ENCODE peak calls at places on chromosomes 11 and 22, in seven cellular contexts. One of them, this sample, is unnamed.

GRCh38 chr22:17120711-17121234 is 387 bp downstream of the TMEM121B start:
- DNase-seq in PC-3: no peak
- DNase-seq in GM23338: peak; percentile 39
- DNase-seq in SK-N-SH: no peak
- DNase-seq in neural progenitor cell: peak; percentile 76
- DNase-seq in hepatocyte: peak; percentile 35
- DNase-seq in HCT116: no peak
- DNase-seq in this sample: no peak

GRCh38 chr11:107606122-107606521 is 15.2 kb downstream of the ELMOD1 start:
- DNase-seq in PC-3: peak; percentile 48
- DNase-seq in neural progenitor cell: no peak
- DNase-seq in SK-N-SH: peak; percentile 5
- DNase-seq in GM23338: peak; percentile 59
- DNase-seq in HCT116: no peak
- DNase-seq in hepatocyte: no peak
- DNase-seq in this sample: no peak

GRCh38 chr22:49954354-49954753 is 6.2 kb upstream of the PIM3 start:
- DNase-seq in GM23338: no peak
- DNase-seq in SK-N-SH: no peak
- DNase-seq in hepatocyte: no peak
- DNase-seq in HCT116: no peak
- DNase-seq in neural progenitor cell: no peak
- DNase-seq in PC-3: no peak
- DNase-seq in this sample: no peak

GRCh38 chr11:35796542-35796941 is 134.0 kb downstream of the TRIM44 start:
- DNase-seq in neural progenitor cell: no peak
- DNase-seq in SK-N-SH: no peak
- DNase-seq in HCT116: no peak
- DNase-seq in PC-3: peak; percentile 95
- DNase-seq in GM23338: no peak
- DNase-seq in hepatocyte: no peak
- DNase-seq in this sample: no peak

GRCh38 chr11:17343907-17344306 is 7.7 kb upstream of the NCR3LG1 start:
- DNase-seq in GM23338: peak; percentile 26
- DNase-seq in SK-N-SH: no peak
- DNase-seq in HCT116: peak; percentile 56
- DNase-seq in neural progenitor cell: no peak
- DNase-seq in hepatocyte: peak; percentile 31
- DNase-seq in PC-3: peak; percentile 57
- DNase-seq in this sample: no peak

GRCh38 chr11:118295199-118295598 is 9.3 kb upstream of the CD3E start:
- DNase-seq in hepatocyte: no peak
- DNase-seq in SK-N-SH: no peak
- DNase-seq in HCT116: no peak
- DNase-seq in neural progenitor cell: no peak
- DNase-seq in PC-3: no peak
- DNase-seq in GM23338: peak; percentile 74
- DNase-seq in this sample: no peak

GRCh38 chr11:74311352-74311926 is at the start of gene P4HA3:
- DNase-seq in HCT116: peak; percentile 18
- DNase-seq in SK-N-SH: peak; percentile 92
- DNase-seq in PC-3: peak; percentile 67
- DNase-seq in hepatocyte: peak; percentile 78
- DNase-seq in GM23338: peak; percentile 87
- DNase-seq in neural progenitor cell: peak; percentile 84
- DNase-seq in this sample: no peak

GRCh38 chr11:115396533-115396932 is 107.7 kb downstream of the CADM1 start:
- DNase-seq in hepatocyte: no peak
- DNase-seq in GM23338: no peak
- DNase-seq in SK-N-SH: no peak
- DNase-seq in neural progenitor cell: no peak
- DNase-seq in HCT116: no peak
- DNase-seq in PC-3: no peak
- DNase-seq in this sample: no peak

GRCh38 chr11:129723146-129723963 is 92.3 kb upstream of the TMEM45B start:
- DNase-seq in hepatocyte: no peak
- DNase-seq in GM23338: no peak
- DNase-seq in PC-3: no peak
- DNase-seq in neural progenitor cell: no peak
- DNase-seq in SK-N-SH: no peak
- DNase-seq in HCT116: no peak
- DNase-seq in this sample: no peak

GRCh38 chr11:62446091-62446490 is 27.3 kb downstream of the SCGB1A1 start:
- DNase-seq in PC-3: peak; percentile 46
- DNase-seq in GM23338: no peak
- DNase-seq in hepatocyte: no peak
- DNase-seq in neural progenitor cell: no peak
- DNase-seq in SK-N-SH: no peak
- DNase-seq in HCT116: no peak
- DNase-seq in this sample: no peak

GRCh38 chr11:62444271-62444833 is 25.5 kb downstream of the SCGB1A1 start:
- DNase-seq in GM23338: no peak
- DNase-seq in PC-3: no peak
- DNase-seq in neural progenitor cell: peak; percentile 41
- DNase-seq in SK-N-SH: peak; percentile 92
- DNase-seq in hepatocyte: no peak
- DNase-seq in HCT116: no peak
- DNase-seq in this sample: no peak

GRCh38 chr11:62444835-62445234 is 26.0 kb downstream of the SCGB1A1 start:
- DNase-seq in SK-N-SH: no peak
- DNase-seq in PC-3: no peak
- DNase-seq in GM23338: no peak
- DNase-seq in neural progenitor cell: no peak
- DNase-seq in hepatocyte: no peak
- DNase-seq in HCT116: no peak
- DNase-seq in this sample: no peak

GRCh38 chr11:62443390-62444201 is 24.8 kb downstream of the SCGB1A1 start:
- DNase-seq in PC-3: no peak
- DNase-seq in HCT116: no peak
- DNase-seq in GM23338: no peak
- DNase-seq in hepatocyte: no peak
- DNase-seq in SK-N-SH: peak; percentile 64
- DNase-seq in neural progenitor cell: no peak
- DNase-seq in this sample: no peak

DNA sequence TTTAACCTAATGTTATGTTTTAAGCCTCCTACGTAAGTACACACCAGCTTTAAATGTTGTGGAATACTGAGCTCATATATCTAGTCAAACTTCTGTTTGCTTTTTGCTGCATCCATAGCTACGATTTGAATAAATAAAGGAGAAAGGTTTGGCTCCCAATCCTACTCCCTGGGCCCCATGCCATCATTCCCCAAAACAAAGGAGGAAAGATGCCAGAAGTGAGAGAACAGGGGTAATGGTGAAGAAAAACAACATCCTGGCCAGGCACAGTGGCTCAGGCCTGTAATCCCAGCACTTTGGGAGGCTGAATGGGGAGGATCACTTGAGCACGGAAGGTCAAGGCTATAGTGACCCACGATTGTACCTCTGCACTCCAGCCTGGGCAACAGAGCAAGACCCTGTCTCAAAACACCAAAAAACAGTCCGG is 26.5 kb downstream of the SCGB1A1 start:
- DNase-seq in HCT116: no peak
- DNase-seq in SK-N-SH: no peak
- DNase-seq in PC-3: peak; percentile 82
- DNase-seq in hepatocyte: no peak
- DNase-seq in neural progenitor cell: no peak
- DNase-seq in GM23338: no peak
- DNase-seq in this sample: no peak
- TF ChIP-seq EZH2phosphoT487 in HCT116: no peak
- TF ChIP-seq EZH2phosphoT487 in SK-N-SH: no peak
- TF ChIP-seq EZH2phosphoT487 in PC-3: no peak
- TF ChIP-seq EZH2phosphoT487 in hepatocyte: no peak
- TF ChIP-seq EZH2phosphoT487 in neural progenitor cell: no peak
- TF ChIP-seq EZH2phosphoT487 in GM23338: no peak
- TF ChIP-seq EZH2phosphoT487 in this sample: no peak

DNA sequence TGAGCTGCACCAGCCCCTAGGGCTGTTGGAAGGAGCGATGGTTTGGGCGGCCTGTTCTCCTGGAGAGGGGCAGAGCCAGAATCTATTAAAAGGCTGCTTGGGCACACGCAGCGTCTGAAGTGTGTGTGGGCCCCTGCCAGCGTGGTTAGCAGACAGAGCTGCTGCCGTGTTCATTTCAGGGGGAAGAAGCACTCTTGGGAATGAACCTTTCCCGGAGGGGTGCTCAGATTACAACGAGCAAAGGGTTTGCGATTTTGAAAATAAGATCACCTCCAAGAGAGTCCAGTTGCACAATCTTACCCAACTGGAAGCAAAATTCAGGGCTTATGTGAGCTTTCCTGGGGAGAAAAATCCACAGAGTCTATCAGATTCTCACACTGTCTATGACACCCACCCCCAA is 12.9 kb downstream of the ANO1 start:
- DNase-seq in hepatocyte: peak; percentile 59
- DNase-seq in neural progenitor cell: no peak
- DNase-seq in SK-N-SH: no peak
- DNase-seq in GM23338: no peak
- DNase-seq in HCT116: no peak
- DNase-seq in PC-3: no peak
- DNase-seq in this sample: no peak
- TF ChIP-seq EZH2phosphoT487 in hepatocyte: no peak
- TF ChIP-seq EZH2phosphoT487 in neural progenitor cell: no peak
- TF ChIP-seq EZH2phosphoT487 in SK-N-SH: no peak
- TF ChIP-seq EZH2phosphoT487 in GM23338: no peak
- TF ChIP-seq EZH2phosphoT487 in HCT116: no peak
- TF ChIP-seq EZH2phosphoT487 in PC-3: no peak
- TF ChIP-seq EZH2phosphoT487 in this sample: no peak

DNA sequence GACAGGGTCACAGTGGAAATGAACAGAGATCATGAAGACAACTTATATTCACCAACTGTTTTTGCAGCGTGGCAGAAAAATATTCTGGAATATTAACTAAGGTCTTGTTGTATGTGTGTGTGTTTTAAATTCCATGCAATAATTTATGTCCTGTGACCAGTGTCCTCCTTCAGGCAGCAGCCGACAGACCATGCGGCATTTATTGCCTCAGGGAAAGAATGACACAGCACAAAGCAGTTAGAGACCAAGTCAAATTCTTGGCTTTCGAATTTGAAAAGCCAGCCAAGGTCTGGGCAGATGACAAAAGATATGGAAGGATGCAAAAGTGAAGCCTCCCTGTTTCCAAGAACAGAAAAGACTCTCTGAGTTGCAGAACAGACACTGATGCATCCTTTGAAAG is 120.0 kb downstream of the MIAT start:
- DNase-seq in PC-3: peak; percentile 5
- DNase-seq in HCT116: no peak
- DNase-seq in neural progenitor cell: no peak
- DNase-seq in SK-N-SH: no peak
- DNase-seq in hepatocyte: no peak
- DNase-seq in GM23338: peak; percentile 93
- DNase-seq in this sample: no peak
- TF ChIP-seq EZH2phosphoT487 in PC-3: no peak
- TF ChIP-seq EZH2phosphoT487 in HCT116: no peak
- TF ChIP-seq EZH2phosphoT487 in neural progenitor cell: no peak
- TF ChIP-seq EZH2phosphoT487 in SK-N-SH: no peak
- TF ChIP-seq EZH2phosphoT487 in hepatocyte: no peak
- TF ChIP-seq EZH2phosphoT487 in GM23338: no peak
- TF ChIP-seq EZH2phosphoT487 in this sample: no peak

DNA sequence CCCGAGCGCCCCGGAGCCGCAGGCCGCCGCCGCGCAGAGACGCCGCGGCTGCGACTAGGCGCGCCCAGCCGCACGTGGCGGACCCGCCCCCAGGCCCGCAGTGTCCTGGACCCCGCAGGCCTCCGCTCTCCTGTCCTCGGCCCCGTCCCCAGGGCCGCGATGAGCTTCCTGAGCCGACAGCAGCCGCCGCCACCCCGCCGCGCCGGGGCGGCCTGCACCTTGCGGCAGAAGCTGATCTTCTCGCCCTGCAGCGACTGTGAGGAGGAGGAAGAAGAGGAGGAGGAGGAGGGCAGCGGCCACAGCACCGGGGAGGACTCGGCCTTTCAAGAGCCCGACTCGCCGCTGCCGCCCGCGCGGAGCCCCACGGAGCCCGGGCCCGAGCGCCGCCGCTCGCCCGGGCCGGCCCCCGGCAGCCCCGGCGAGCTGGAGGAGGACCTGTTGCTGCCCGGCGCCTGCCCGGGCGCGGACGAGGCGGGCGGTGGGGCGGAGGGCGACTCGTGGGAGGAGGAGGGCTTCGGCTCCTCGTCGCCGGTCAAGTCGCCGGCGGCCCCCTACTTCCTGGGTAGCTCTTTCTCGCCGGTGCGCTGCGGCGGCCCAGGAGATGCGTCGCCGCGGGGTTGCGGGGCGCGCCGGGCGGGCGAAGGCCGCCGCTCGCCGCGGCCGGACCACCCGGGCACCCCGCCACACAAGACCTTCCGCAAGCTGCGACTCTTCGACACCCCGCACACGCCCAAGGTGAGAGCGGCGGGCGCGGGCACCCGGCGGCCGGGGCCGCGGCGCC is 495 bp downstream of the WEE1 start:
- DNase-seq in HCT116: no peak
- DNase-seq in hepatocyte: peak; percentile 46
- DNase-seq in PC-3: no peak
- DNase-seq in SK-N-SH: peak; percentile 66
- DNase-seq in GM23338: no peak
- DNase-seq in neural progenitor cell: peak; percentile 55
- DNase-seq in this sample: peak; percentile 48
- TF ChIP-seq EZH2phosphoT487 in HCT116: no peak
- TF ChIP-seq EZH2phosphoT487 in hepatocyte: no peak
- TF ChIP-seq EZH2phosphoT487 in PC-3: no peak
- TF ChIP-seq EZH2phosphoT487 in SK-N-SH: no peak
- TF ChIP-seq EZH2phosphoT487 in GM23338: no peak
- TF ChIP-seq EZH2phosphoT487 in neural progenitor cell: no peak
- TF ChIP-seq EZH2phosphoT487 in this sample: no peak

GRCh38 chr11:61007383-61007970 is 36.0 kb downstream of the CD6 start:
- DNase-seq in hepatocyte: peak; percentile 62
- DNase-seq in SK-N-SH: peak; percentile 78
- DNase-seq in GM23338: peak; percentile 70
- DNase-seq in HCT116: no peak
- DNase-seq in neural progenitor cell: peak; percentile 61
- DNase-seq in PC-3: no peak
- DNase-seq in this sample: no peak
- TF ChIP-seq EZH2phosphoT487 in hepatocyte: no peak
- TF ChIP-seq EZH2phosphoT487 in SK-N-SH: no peak
- TF ChIP-seq EZH2phosphoT487 in GM23338: no peak
- TF ChIP-seq EZH2phosphoT487 in HCT116: no peak
- TF ChIP-seq EZH2phosphoT487 in neural progenitor cell: peak; percentile 59
- TF ChIP-seq EZH2phosphoT487 in PC-3: no peak
- TF ChIP-seq EZH2phosphoT487 in this sample: no peak

DNA sequence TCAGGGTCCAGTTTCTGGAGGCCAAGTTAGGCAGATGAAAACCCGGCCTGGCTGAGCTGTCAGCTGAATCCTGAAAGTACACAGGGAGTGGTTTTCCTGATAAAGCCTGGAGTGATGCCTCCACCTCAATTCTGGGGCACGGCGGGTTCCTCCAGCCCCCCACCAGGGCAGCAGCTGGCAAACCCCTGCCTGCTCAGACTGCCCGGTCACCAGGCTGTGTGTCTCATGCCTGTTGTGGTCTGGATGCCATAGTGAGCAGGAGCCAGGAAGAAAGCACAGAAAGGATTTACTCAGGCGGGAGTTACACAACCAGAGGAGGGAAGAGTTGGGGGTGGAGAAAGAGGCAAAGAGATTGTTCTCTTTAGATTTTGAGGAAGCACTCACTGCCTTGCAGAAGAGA is 119.9 kb upstream of the RASSF10 start:
- DNase-seq in PC-3: no peak
- DNase-seq in SK-N-SH: no peak
- DNase-seq in GM23338: no peak
- DNase-seq in hepatocyte: peak; percentile 24
- DNase-seq in HCT116: no peak
- DNase-seq in neural progenitor cell: no peak
- DNase-seq in this sample: no peak
- TF ChIP-seq EZH2phosphoT487 in PC-3: no peak
- TF ChIP-seq EZH2phosphoT487 in SK-N-SH: no peak
- TF ChIP-seq EZH2phosphoT487 in GM23338: no peak
- TF ChIP-seq EZH2phosphoT487 in hepatocyte: no peak
- TF ChIP-seq EZH2phosphoT487 in HCT116: no peak
- TF ChIP-seq EZH2phosphoT487 in neural progenitor cell: no peak
- TF ChIP-seq EZH2phosphoT487 in this sample: no peak

This sample was measured in OCI-LY7.